ENCODE peak calls at places on chromosomes 1 and 21, in eight cellular contexts. X is fibroblast of the aortic adventitia; T is nephron progenitor cell; K is breast epithelium; L is Panc1; P is activated CD4-positive, alpha-beta T cell treated with anti-CD3 and anti-CD28 coated beads for 24 hours; D is NCI-H2081; G is HEK293T. I is an unnamed sample.

GRCh38 chr1:6033986-6034749 is 11.5 kb upstream of the KCNAB2 start:
- DNase-seq in X (peak), T (peak), K (no peak), L (no peak), P (no peak), D (no peak), G (peak), I (peak)

GRCh38 chr1:23524716-23525401 is 6.2 kb downstream of the E2F2 start:
- DNase-seq in X (no peak), T (no peak), K (no peak), L (no peak), P (no peak), D (peak), G (no peak), I (no peak)

GRCh38 chr1:199041173-199041914 is 402.5 kb downstream of the PTPRC start:
- DNase-seq in X (no peak), T (no peak), K (no peak), L (no peak), P (no peak), D (no peak), G (no peak), I (no peak)

GRCh38 chr1:242133351-242133750 is 134.5 kb upstream of the MAP1LC3C start:
- DNase-seq in X (no peak), T (no peak), K (no peak), L (no peak), P (no peak), D (no peak), G (no peak), I (no peak)

GRCh38 chr1:240004086-240004749 is 87.5 kb upstream of the FMN2 start:
- DNase-seq in X (peak), T (peak), K (no peak), L (no peak), P (no peak), D (no peak), G (peak), I (peak)

GRCh38 chr1:6241107-6241886 is 2.7 kb upstream of the HES3 start:
- DNase-seq in X (no peak), T (no peak), K (no peak), L (no peak), P (no peak), D (no peak), G (no peak), I (no peak)

GRCh38 chr1:59967141-59967697 is 40.6 kb upstream of the CYP2J2 start:
- DNase-seq in X (peak), T (no peak), K (no peak), L (no peak), P (no peak), D (no peak), G (no peak), I (no peak)

GRCh38 chr1:236507022-236507700 is 16.6 kb upstream of the LGALS8 start:
- DNase-seq in X (peak), T (no peak), K (no peak), L (no peak), P (no peak), D (peak), G (no peak), I (no peak)

GRCh38 chr1:192967211-192967877 is 91.8 kb downstream of the UCHL5 start:
- DNase-seq in X (no peak), T (no peak), K (no peak), L (no peak), P (no peak), D (no peak), G (no peak), I (no peak)

GRCh38 chr1:114755006-114755936 is 2.5 kb downstream of the CSDE1 start:
- DNase-seq in X (no peak), T (no peak), K (no peak), L (no peak), P (no peak), D (no peak), G (no peak), I (no peak)

GRCh38 chr21:42106425-42106824 is 35.3 kb downstream of the UMODL1 start:
- DNase-seq in X (no peak), T (no peak), K (no peak), L (no peak), P (no peak), D (no peak), G (no peak), I (no peak)

GRCh38 chr1:9890224-9890731 is 19.8 kb downstream of the CTNNBIP1 start:
- DNase-seq in X (peak), T (no peak), K (no peak), L (no peak), P (no peak), D (no peak), G (no peak), I (peak)

GRCh38 chr1:234656981-234657651 is 47.1 kb upstream of the IRF2BP2 start:
- DNase-seq in X (peak), T (no peak), K (no peak), L (peak), P (no peak), D (no peak), G (no peak), I (peak)

GRCh38 chr1:226647719-226648118 is 91.4 kb downstream of the ITPKB start:
- DNase-seq in X (no peak), T (no peak), K (no peak), L (no peak), P (no peak), D (no peak), G (no peak), I (no peak)

GRCh38 chr1:214383381-214384372 is 102.7 kb downstream of the SMYD2 start:
- DNase-seq in X (no peak), T (no peak), K (no peak), L (no peak), P (no peak), D (no peak), G (no peak), I (no peak)

GRCh38 chr1:212967767-212968166 is 17.4 kb downstream of the VASH2 start:
- DNase-seq in X (peak), T (no peak), K (no peak), L (peak), P (no peak), D (no peak), G (peak), I (peak)

GRCh38 chr1:222047370-222047769 is 305.5 kb upstream of the DUSP10 start:
- DNase-seq in X (no peak), T (no peak), K (no peak), L (no peak), P (no peak), D (no peak), G (no peak), I (no peak)

GRCh38 chr21:16180613-16181012 is 450.8 kb downstream of the USP25 start:
- DNase-seq in X (no peak), T (no peak), K (no peak), L (no peak), P (no peak), D (no peak), G (no peak), I (no peak)

GRCh38 chr1:117611894-117612481 is 6.1 kb downstream of the TENT5C start:
- DNase-seq in X (peak), T (no peak), K (no peak), L (no peak), P (no peak), D (no peak), G (no peak), I (no peak)

GRCh38 chr1:194717941-194718340 is 1531.5 kb upstream of the B3GALT2 start:
- DNase-seq in X (no peak), T (no peak), K (no peak), L (no peak), P (no peak), D (no peak), G (no peak), I (no peak)

GRCh38 chr1:39238476-39238875 is 34.0 kb downstream of the MACF1 start:
- DNase-seq in X (peak), T (no peak), K (no peak), L (no peak), P (no peak), D (no peak), G (no peak), I (no peak)

GRCh38 chr1:39898648-39899603 is 2.8 kb downstream of the MYCL start:
- DNase-seq in X (peak), T (peak), K (no peak), L (no peak), P (no peak), D (peak), G (peak), I (peak)

GRCh38 chr1:201096977-201097856 is 15.0 kb downstream of the CACNA1S start:
- DNase-seq in X (no peak), T (no peak), K (no peak), L (no peak), P (no peak), D (no peak), G (no peak), I (no peak)

GRCh38 chr1:37994886-37995566 is 5.2 kb upstream of the SF3A3 start:
- DNase-seq in X (no peak), T (no peak), K (no peak), L (no peak), P (no peak), D (no peak), G (no peak), I (no peak)

GRCh38 chr1:163471766-163472165 is 150.0 kb downstream of the NUF2 start:
- DNase-seq in X (no peak), T (no peak), K (no peak), L (no peak), P (no peak), D (no peak), G (no peak), I (no peak)

GRCh38 chr1:215421772-215422171 is 145.3 kb upstream of the KCTD3 start:
- DNase-seq in X (no peak), T (no peak), K (no peak), L (no peak), P (no peak), D (no peak), G (no peak), I (no peak)

GRCh38 chr1:94541175-94542087 is at the start of gene F3:
- DNase-seq in X (peak), T (peak), K (peak), L (no peak), P (peak), D (peak), G (peak), I (peak)

GRCh38 chr1:52063192-52063591 is 7.1 kb downstream of the BTF3L4 start:
- DNase-seq in X (no peak), T (no peak), K (no peak), L (no peak), P (no peak), D (no peak), G (no peak), I (no peak)

GRCh38 chr1:209248649-209249279 is 334.8 kb upstream of the CAMK1G start:
- DNase-seq in X (peak), T (peak), K (no peak), L (peak), P (peak), D (peak), G (peak), I (peak)

GRCh38 chr1:84412316-84412942 is 14.1 kb downstream of the DNASE2B start:
- DNase-seq in X (peak), T (no peak), K (no peak), L (no peak), P (no peak), D (no peak), G (no peak), I (no peak)

GRCh38 chr1:55380313-55380970 is 165.3 kb upstream of the USP24 start:
- DNase-seq in X (peak), T (no peak), K (no peak), L (no peak), P (no peak), D (no peak), G (no peak), I (no peak)

GRCh38 chr1:56921486-56921885 is 44.3 kb downstream of the C8B start:
- DNase-seq in X (peak), T (no peak), K (no peak), L (no peak), P (no peak), D (no peak), G (no peak), I (no peak)

I was measured in A549.